ENCODE peak calls at places on chromosome 1, in four cellular contexts. T, J, N and D are unnamed samples.

GRCh38 chr1:212477680-212478466 is 45.2 kb downstream of the NENF start:
- DNase-seq in N (no peak), T (peak), J (no peak), D (no peak)

GRCh38 chr1:227070638-227071285 is 130.7 kb downstream of the COQ8A start:
- DNase-seq in J (no peak), T (no peak), N (no peak), D (no peak)

GRCh38 chr1:202254454-202255252 is 61.1 kb downstream of the LGR6 start:
- DNase-seq in N (no peak), T (peak), J (no peak), D (no peak)

GRCh38 chr1:187517508-187517907 is 688.8 kb downstream of the PLA2G4A start:
- DNase-seq in J (no peak), N (no peak), T (no peak), D (no peak)

GRCh38 chr1:1173793-1174415 is at the start of gene TTLL10:
- DNase-seq in J (no peak), T (no peak), N (no peak), D (no peak)

GRCh38 chr1:12031039-12031980 is 12.0 kb downstream of the MIIP start:
- DNase-seq in N (no peak), T (peak), J (no peak), D (peak)

GRCh38 chr1:167103236-167103894 is 9.5 kb downstream of the STYXL2 start:
- DNase-seq in N (no peak), T (no peak), J (no peak), D (no peak)

GRCh38 chr1:238767321-238767720 is 619.0 kb upstream of the CHRM3 start:
- DNase-seq in N (no peak), T (no peak), J (no peak), D (no peak)

GRCh38 chr1:30250338-30251022 is 472.9 kb downstream of the MATN1 start:
- DNase-seq in N (no peak), J (no peak), T (no peak), D (no peak)

GRCh38 chr1:49527606-49528305 is 496.0 kb downstream of the AGBL4 start:
- DNase-seq in N (no peak), T (no peak), J (no peak), D (no peak)

GRCh38 chr1:178241057-178241456 is 147.2 kb downstream of the RASAL2 start:
- DNase-seq in J (no peak), N (no peak), T (no peak), D (no peak)

DNA sequence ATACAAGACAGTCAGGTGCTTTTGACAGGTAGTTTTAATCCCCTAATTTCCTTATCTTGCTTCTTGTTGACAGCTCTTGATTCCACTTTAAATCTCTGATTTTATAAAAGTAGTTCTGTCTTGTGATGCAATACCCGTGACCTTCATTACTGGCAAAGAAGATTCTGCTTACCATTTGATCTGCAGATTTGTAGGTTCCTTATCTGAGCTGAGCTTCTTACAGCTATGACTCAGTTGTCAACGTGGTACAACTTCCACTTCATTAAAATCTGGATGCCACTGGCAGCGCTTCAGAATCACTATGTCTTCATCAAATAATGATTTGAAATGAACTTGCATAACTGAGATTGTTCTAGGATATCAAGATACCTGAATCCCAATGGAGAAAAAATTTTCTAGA is 543.6 kb upstream of the B3GALT2 start:
- DNase-seq in J (no peak), T (peak), N (no peak), D (no peak)
- TF ChIP-seq RFX5 in J (no peak), T (no peak), N (no peak), D (no peak)

DNA sequence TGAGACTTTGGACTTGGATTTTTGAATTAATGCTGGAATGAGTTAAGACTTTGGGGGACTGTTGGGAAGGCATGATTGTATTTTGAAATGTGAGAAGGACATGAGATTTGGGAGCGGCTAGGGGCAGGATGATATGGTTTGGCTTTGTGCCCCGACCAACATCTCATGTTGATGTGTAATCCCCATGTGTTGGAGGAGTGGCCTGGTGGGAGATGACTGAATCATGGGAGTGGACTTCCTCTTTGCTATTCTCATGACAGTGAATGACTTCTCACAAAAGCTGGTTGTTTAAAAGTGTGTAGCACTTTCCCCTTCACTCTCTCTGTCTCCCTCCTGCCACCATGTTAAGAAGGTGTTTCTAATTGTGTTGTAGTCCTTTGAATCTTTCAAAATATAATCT is 9.3 kb upstream of the PHGDH start:
- DNase-seq in T (peak), J (no peak), N (no peak), D (no peak)
- TF ChIP-seq PHF8 in T (no peak), J (no peak), N (no peak), D (no peak)

GRCh38 chr1:195663549-195664280 is 944.5 kb downstream of the KCNT2 start:
- DNase-seq in T (peak), J (no peak), N (no peak), D (no peak)

GRCh38 chr1:195664628-195665027 is 943.6 kb downstream of the KCNT2 start:
- DNase-seq in J (no peak), T (peak), N (no peak), D (no peak)
- TF ChIP-seq RFX5 in J (no peak), T (no peak), N (no peak), D (no peak)

DNA sequence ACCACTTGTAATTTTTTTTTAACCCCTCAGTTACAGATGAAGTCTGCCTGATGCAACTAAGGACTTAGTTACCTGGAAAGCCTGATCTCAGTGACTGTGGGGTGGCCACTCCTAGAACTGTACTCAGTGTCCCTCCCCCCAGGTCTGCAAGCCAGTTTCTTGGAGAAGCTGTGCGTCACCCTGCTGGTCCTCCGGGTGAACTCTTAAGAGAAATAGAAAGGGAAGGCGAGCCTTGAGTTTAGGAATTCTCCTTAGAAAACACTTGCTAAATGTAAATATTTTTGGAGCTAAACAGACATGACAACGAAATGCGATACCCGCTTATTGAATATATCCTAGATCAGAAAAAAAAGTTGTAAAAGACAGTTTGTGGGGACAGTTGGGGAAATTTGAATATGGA is 730 bp downstream of the SLC16A4 start:
- DNase-seq in J (no peak), N (no peak), T (peak), D (no peak)
- TF ChIP-seq PHF8 in J (no peak), N (no peak), T (no peak), D (no peak)